ENCODE peak calls at places on chromosomes 2 and 18, in ten cellular contexts. P, Y, J, E, G, C, X, F, A and T are unnamed samples.

GRCh38 chr2:206728277-206729199 is 10.3 kb upstream of the DYTN start:
- DNase-seq in P (no peak), Y (peak; percentile 53), J (peak; percentile 20), E (no peak), G (no peak), C (no peak), X (peak; percentile 23), F (no peak), A (no peak), T (no peak)

GRCh38 chr2:149739171-149739879 is 151.8 kb upstream of the MMADHC start:
- DNase-seq in P (no peak), Y (peak; percentile 50), J (peak; percentile 53), E (peak; percentile 21), G (no peak), C (no peak), X (no peak), F (no peak), A (no peak), T (no peak)

GRCh38 chr2:85915606-85916303 is 27.0 kb upstream of the ST3GAL5 start:
- DNase-seq in P (no peak), Y (no peak), J (peak; percentile 56), E (no peak), G (no peak), C (no peak), X (no peak), F (no peak), A (no peak), T (peak; percentile 91)

GRCh38 chr18:77140030-77140429 is 7.4 kb upstream of the MBP start:
- DNase-seq in P (no peak), Y (no peak), J (no peak), E (no peak), G (no peak), C (no peak), X (no peak), F (no peak), A (no peak), T (no peak)

GRCh38 chr2:31987454-31987853 is 23.4 kb downstream of the MEMO1 start:
- DNase-seq in P (no peak), Y (peak; percentile 69), J (peak; percentile 71), E (peak; percentile 57), G (no peak), C (no peak), X (peak; percentile 44), F (no peak), A (no peak), T (peak; percentile 55)

GRCh38 chr18:9992300-9992987 is 78.6 kb downstream of the VAPA start:
- DNase-seq in P (no peak), Y (no peak), J (peak; percentile 42), E (no peak), G (no peak), C (no peak), X (peak; percentile 60), F (no peak), A (no peak), T (peak; percentile 34)

GRCh38 chr2:5877360-5877759 is 185.2 kb downstream of the SOX11 start:
- DNase-seq in P (no peak), Y (peak; percentile 84), J (no peak), E (no peak), G (no peak), C (no peak), X (no peak), F (no peak), A (no peak), T (no peak)

GRCh38 chr2:218781691-218782528 is at the start of gene CYP27A1:
- DNase-seq in P (no peak), Y (peak; percentile 24), J (peak; percentile 44), E (no peak), G (no peak), C (peak; percentile 65), X (peak; percentile 49), F (peak; percentile 43), A (peak; percentile 32), T (peak; percentile 23)

GRCh38 chr18:57312346-57313144 is 39.8 kb upstream of the ST8SIA3 start:
- DNase-seq in P (no peak), Y (no peak), J (no peak), E (no peak), G (no peak), C (no peak), X (no peak), F (no peak), A (no peak), T (no peak)

GRCh38 chr2:99275882-99276281 is 20.4 kb upstream of the LYG2 start:
- DNase-seq in P (no peak), Y (no peak), J (no peak), E (no peak), G (no peak), C (no peak), X (no peak), F (no peak), A (no peak), T (no peak)

GRCh38 chr18:79259218-79259617 is 136.5 kb upstream of the NFATC1 start:
- DNase-seq in P (no peak), Y (no peak), J (no peak), E (no peak), G (no peak), C (no peak), X (no peak), F (no peak), A (no peak), T (no peak)

GRCh38 chr2:40032650-40033319 is 253.7 kb upstream of the THUMPD2 start:
- DNase-seq in P (no peak), Y (peak; percentile 95), J (peak; percentile 94), E (peak; percentile 96), G (no peak), C (no peak), X (peak; percentile 40), F (no peak), A (no peak), T (peak; percentile 89)

GRCh38 chr2:48001498-48001897 is 95.2 kb upstream of the FBXO11 start:
- DNase-seq in P (no peak), Y (no peak), J (no peak), E (no peak), G (no peak), C (no peak), X (no peak), F (no peak), A (no peak), T (no peak)

GRCh38 chr2:118634876-118635275 is 212.6 kb downstream of the EN1 start:
- DNase-seq in P (no peak), Y (no peak), J (no peak), E (no peak), G (no peak), C (no peak), X (no peak), F (no peak), A (no peak), T (no peak)

GRCh38 chr2:5974477-5974876 is 282.3 kb downstream of the SOX11 start:
- DNase-seq in P (no peak), Y (no peak), J (no peak), E (no peak), G (no peak), C (no peak), X (no peak), F (no peak), A (no peak), T (no peak)

GRCh38 chr2:37713258-37713700 is 41.8 kb upstream of the CDC42EP3 start:
- DNase-seq in P (no peak), Y (peak; percentile 95), J (peak; percentile 96), E (peak; percentile 89), G (no peak), C (no peak), X (peak; percentile 92), F (no peak), A (no peak), T (peak; percentile 96)